ENCODE peak calls at places on chromosomes 16 and 17, in five cellular contexts. One of them, this sample, is unnamed.

GRCh38 chr17:37648555-37648954 is 5.3 kb upstream of the DDX52 start:
- DNase-seq in SJSA1: no peak
- DNase-seq in uterus: no peak
- DNase-seq in psoas muscle: no peak
- DNase-seq in body of pancreas: no peak
- DNase-seq in this sample: no peak

GRCh38 chr17:78805301-78805700 is 23.2 kb upstream of the CYTH1 start:
- DNase-seq in SJSA1: no peak
- DNase-seq in uterus: no peak
- DNase-seq in psoas muscle: no peak
- DNase-seq in body of pancreas: no peak
- DNase-seq in this sample: no peak

GRCh38 chr17:34318474-34318873 is 761 bp upstream of the CCL8 start:
- DNase-seq in SJSA1: no peak
- DNase-seq in uterus: no peak
- DNase-seq in psoas muscle: no peak
- DNase-seq in body of pancreas: no peak
- DNase-seq in this sample: no peak

GRCh38 chr16:80716564-80717139 is 87.7 kb downstream of the CDYL2 start:
- DNase-seq in SJSA1: no peak
- DNase-seq in uterus: no peak
- DNase-seq in psoas muscle: no peak
- DNase-seq in body of pancreas: no peak
- DNase-seq in this sample: no peak

GRCh38 chr17:9676742-9677387 is 31.5 kb downstream of the USP43 start:
- DNase-seq in SJSA1: peak; percentile 53
- DNase-seq in uterus: no peak
- DNase-seq in psoas muscle: no peak
- DNase-seq in body of pancreas: no peak
- DNase-seq in this sample: no peak

GRCh38 chr16:14168146-14168545 is 97.0 kb downstream of the MRTFB start:
- DNase-seq in SJSA1: no peak
- DNase-seq in uterus: no peak
- DNase-seq in psoas muscle: no peak
- DNase-seq in body of pancreas: no peak
- DNase-seq in this sample: no peak

GRCh38 chr17:7220593-7221280 is 999 bp downstream of the ACADVL start:
- DNase-seq in SJSA1: peak; percentile 59
- DNase-seq in uterus: no peak
- DNase-seq in psoas muscle: peak; percentile 65
- DNase-seq in body of pancreas: peak; percentile 78
- DNase-seq in this sample: peak; percentile 63

GRCh38 chr17:17063546-17064122 is 21.4 kb downstream of the MPRIP start:
- DNase-seq in SJSA1: peak; percentile 82
- DNase-seq in uterus: no peak
- DNase-seq in psoas muscle: peak; percentile 86
- DNase-seq in body of pancreas: peak; percentile 49
- DNase-seq in this sample: peak; percentile 80

GRCh38 chr17:60134396-60135159 is 15.2 kb upstream of the CA4 start:
- DNase-seq in SJSA1: no peak
- DNase-seq in uterus: no peak
- DNase-seq in psoas muscle: no peak
- DNase-seq in body of pancreas: peak; percentile 8
- DNase-seq in this sample: peak; percentile 59

GRCh38 chr17:77741109-77741508 is 217.4 kb upstream of the TNRC6C start:
- DNase-seq in SJSA1: no peak
- DNase-seq in uterus: no peak
- DNase-seq in psoas muscle: no peak
- DNase-seq in body of pancreas: no peak
- DNase-seq in this sample: no peak

GRCh38 chr16:46822270-46822669 is 8.7 kb downstream of the C16orf87 start:
- DNase-seq in SJSA1: no peak
- DNase-seq in uterus: no peak
- DNase-seq in psoas muscle: no peak
- DNase-seq in body of pancreas: no peak
- DNase-seq in this sample: no peak

GRCh38 chr17:31489295-31490018 is 98.0 kb downstream of the RAB11FIP4 start:
- DNase-seq in SJSA1: no peak
- DNase-seq in uterus: no peak
- DNase-seq in psoas muscle: no peak
- DNase-seq in body of pancreas: peak; percentile 94
- DNase-seq in this sample: no peak

GRCh38 chr16:8868272-8869211 is at the start of gene CARHSP1:
- DNase-seq in SJSA1: peak; percentile 88
- DNase-seq in uterus: peak; percentile 82
- DNase-seq in psoas muscle: peak; percentile 85
- DNase-seq in body of pancreas: peak; percentile 88
- DNase-seq in this sample: peak; percentile 92

GRCh38 chr17:79223471-79223870 is 148.8 kb downstream of the ENGASE start:
- DNase-seq in SJSA1: no peak
- DNase-seq in uterus: no peak
- DNase-seq in psoas muscle: no peak
- DNase-seq in body of pancreas: no peak
- DNase-seq in this sample: no peak

GRCh38 chr16:51408357-51408756 is 257.3 kb upstream of the SALL1 start:
- DNase-seq in SJSA1: no peak
- DNase-seq in uterus: no peak
- DNase-seq in psoas muscle: no peak
- DNase-seq in body of pancreas: peak; percentile 38
- DNase-seq in this sample: no peak

GRCh38 chr17:2068589-2069051 is 13.7 kb downstream of the HIC1 start:
- DNase-seq in SJSA1: peak; percentile 95
- DNase-seq in uterus: peak; percentile 52
- DNase-seq in psoas muscle: peak; percentile 33
- DNase-seq in body of pancreas: no peak
- DNase-seq in this sample: no peak

GRCh38 chr16:51085271-51085670 is 65.8 kb downstream of the SALL1 start:
- DNase-seq in SJSA1: no peak
- DNase-seq in uterus: no peak
- DNase-seq in psoas muscle: no peak
- DNase-seq in body of pancreas: no peak
- DNase-seq in this sample: no peak

GRCh38 chr16:22692916-22693646 is 120.9 kb upstream of the HS3ST2 start:
- DNase-seq in SJSA1: no peak
- DNase-seq in uterus: no peak
- DNase-seq in psoas muscle: peak; percentile 30
- DNase-seq in body of pancreas: no peak
- DNase-seq in this sample: no peak

GRCh38 chr17:32493581-32494513 is 7.1 kb downstream of the CDK5R1 start:
- DNase-seq in SJSA1: no peak
- DNase-seq in uterus: no peak
- DNase-seq in psoas muscle: no peak
- DNase-seq in body of pancreas: no peak
- DNase-seq in this sample: no peak

GRCh38 chr17:67390646-67391480 is 13.8 kb downstream of the PITPNC1 start:
- DNase-seq in SJSA1: peak; percentile 86
- DNase-seq in uterus: peak; percentile 37
- DNase-seq in psoas muscle: no peak
- DNase-seq in body of pancreas: peak; percentile 83
- DNase-seq in this sample: no peak

GRCh38 chr17:61878984-61879612 is 15.8 kb upstream of the BRIP1 start:
- DNase-seq in SJSA1: no peak
- DNase-seq in uterus: no peak
- DNase-seq in psoas muscle: no peak
- DNase-seq in body of pancreas: no peak
- DNase-seq in this sample: no peak

GRCh38 chr17:33595783-33596182 is 302.7 kb upstream of the ASIC2 start:
- DNase-seq in SJSA1: no peak
- DNase-seq in uterus: no peak
- DNase-seq in psoas muscle: no peak
- DNase-seq in body of pancreas: no peak
- DNase-seq in this sample: no peak

GRCh38 chr17:9339958-9340357 is 235.7 kb downstream of the STX8 start:
- DNase-seq in SJSA1: no peak
- DNase-seq in uterus: no peak
- DNase-seq in psoas muscle: no peak
- DNase-seq in body of pancreas: peak; percentile 88
- DNase-seq in this sample: no peak

DNA sequence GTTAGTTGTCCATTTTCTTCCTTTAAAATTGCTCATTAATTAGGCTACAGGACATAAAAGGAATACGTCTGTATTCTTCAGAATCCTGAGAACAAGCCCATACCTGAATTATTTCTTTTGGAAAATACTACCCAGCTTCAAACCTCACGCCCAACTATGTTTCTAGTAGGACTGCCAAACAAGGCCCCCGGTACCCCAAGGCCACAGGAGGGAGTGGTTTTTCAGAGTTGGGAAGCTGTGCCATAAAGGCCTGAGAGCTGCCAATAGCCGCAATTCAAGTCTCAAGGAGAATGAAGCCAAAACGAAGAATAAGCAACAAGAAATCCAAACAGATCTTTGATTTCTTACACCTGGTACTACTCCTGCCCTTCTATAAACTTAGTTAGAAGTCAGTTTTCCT is 48.3 kb downstream of the UBE2G1 start:
- DNase-seq in SJSA1: no peak
- DNase-seq in uterus: no peak
- DNase-seq in psoas muscle: no peak
- DNase-seq in body of pancreas: peak; percentile 66
- DNase-seq in this sample: no peak
- H3K4me1 ChIP-seq in SJSA1: peaks cover 4% of the 10 kb centered on the region
- H3K4me1 ChIP-seq in uterus: no peaks in the 10 kb centered on the region
- H3K4me1 ChIP-seq in psoas muscle: peaks cover 79% of the 10 kb centered on the region
- H3K4me1 ChIP-seq in body of pancreas: peaks cover 45% of the 10 kb centered on the region
- H3K4me1 ChIP-seq in this sample: peaks cover 45% of the 10 kb centered on the region

GRCh38 chr17:49946208-49946607 is 22.8 kb upstream of the DLX4 start:
- DNase-seq in SJSA1: no peak
- DNase-seq in uterus: no peak
- DNase-seq in psoas muscle: no peak
- DNase-seq in body of pancreas: no peak
- DNase-seq in this sample: no peak
- H3K4me1 ChIP-seq in SJSA1: peaks cover 6% of the 10 kb centered on the region
- H3K4me1 ChIP-seq in uterus: no peaks in the 10 kb centered on the region
- H3K4me1 ChIP-seq in psoas muscle: no peaks in the 10 kb centered on the region
- H3K4me1 ChIP-seq in body of pancreas: no peaks in the 10 kb centered on the region
- H3K4me1 ChIP-seq in this sample: no peaks in the 10 kb centered on the region

GRCh38 chr17:28816540-28816939 is 26.1 kb downstream of the FAM222B start:
- DNase-seq in SJSA1: no peak
- DNase-seq in uterus: no peak
- DNase-seq in psoas muscle: no peak
- DNase-seq in body of pancreas: no peak
- DNase-seq in this sample: no peak

GRCh38 chr17:28811594-28812135 is 30.9 kb downstream of the FAM222B start:
- DNase-seq in SJSA1: no peak
- DNase-seq in uterus: no peak
- DNase-seq in psoas muscle: no peak
- DNase-seq in body of pancreas: no peak
- DNase-seq in this sample: no peak

GRCh38 chr17:28812136-28812979 is 30.2 kb downstream of the FAM222B start:
- DNase-seq in SJSA1: peak; percentile 97
- DNase-seq in uterus: peak; percentile 96
- DNase-seq in psoas muscle: peak; percentile 98
- DNase-seq in body of pancreas: peak; percentile 98
- DNase-seq in this sample: peak; percentile 99

GRCh38 chr17:28810437-28810836 is 32.2 kb downstream of the FAM222B start:
- DNase-seq in SJSA1: no peak
- DNase-seq in uterus: no peak
- DNase-seq in psoas muscle: no peak
- DNase-seq in body of pancreas: no peak
- DNase-seq in this sample: no peak

DNA sequence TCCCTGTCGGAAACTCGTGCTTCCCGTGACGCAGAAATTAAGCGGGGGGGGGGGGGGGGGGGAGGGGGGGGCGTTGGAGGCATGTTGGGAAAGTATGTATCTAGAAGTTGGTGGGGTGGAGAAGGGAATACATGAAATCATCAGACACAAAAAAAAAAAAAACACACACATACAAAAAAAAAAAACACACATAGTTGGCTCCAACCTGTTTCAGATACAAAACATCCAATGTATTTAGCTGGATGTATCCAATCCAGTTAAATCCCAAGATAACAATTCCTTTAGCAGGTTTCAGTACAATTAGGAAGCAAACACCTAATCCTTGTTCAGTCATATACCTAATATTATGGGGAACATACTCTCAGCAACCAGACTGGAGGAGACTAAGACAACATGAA is 29.6 kb downstream of the FAM222B start:
- DNase-seq in SJSA1: no peak
- DNase-seq in uterus: no peak
- DNase-seq in psoas muscle: no peak
- DNase-seq in body of pancreas: no peak
- DNase-seq in this sample: no peak
- H3K4me1 ChIP-seq in SJSA1: peaks cover 23% of the 10 kb centered on the region
- H3K4me1 ChIP-seq in uterus: no peaks in the 10 kb centered on the region
- H3K4me1 ChIP-seq in psoas muscle: peaks cover 35% of the 10 kb centered on the region
- H3K4me1 ChIP-seq in body of pancreas: peaks cover 21% of the 10 kb centered on the region
- H3K4me1 ChIP-seq in this sample: peaks cover 18% of the 10 kb centered on the region

GRCh38 chr17:41781404-41782110 is 5.0 kb downstream of the JUP start:
- DNase-seq in SJSA1: no peak
- DNase-seq in uterus: no peak
- DNase-seq in psoas muscle: no peak
- DNase-seq in body of pancreas: no peak
- DNase-seq in this sample: peak; percentile 50
- H3K4me1 ChIP-seq in SJSA1: peaks cover 34% of the 10 kb centered on the region
- H3K4me1 ChIP-seq in uterus: no peaks in the 10 kb centered on the region
- H3K4me1 ChIP-seq in psoas muscle: peaks cover 78% of the 10 kb centered on the region
- H3K4me1 ChIP-seq in body of pancreas: peaks cover 72% of the 10 kb centered on the region
- H3K4me1 ChIP-seq in this sample: peaks cover 70% of the 10 kb centered on the region

GRCh38 chr17:73576556-73576955 is 67.7 kb downstream of the SDK2 start:
- DNase-seq in SJSA1: no peak
- DNase-seq in uterus: no peak
- DNase-seq in psoas muscle: no peak
- DNase-seq in body of pancreas: no peak
- DNase-seq in this sample: no peak
- H3K4me1 ChIP-seq in SJSA1: no peaks in the 10 kb centered on the region
- H3K4me1 ChIP-seq in uterus: no peaks in the 10 kb centered on the region
- H3K4me1 ChIP-seq in psoas muscle: no peaks in the 10 kb centered on the region
- H3K4me1 ChIP-seq in body of pancreas: no peaks in the 10 kb centered on the region
- H3K4me1 ChIP-seq in this sample: no peaks in the 10 kb centered on the region

DNA sequence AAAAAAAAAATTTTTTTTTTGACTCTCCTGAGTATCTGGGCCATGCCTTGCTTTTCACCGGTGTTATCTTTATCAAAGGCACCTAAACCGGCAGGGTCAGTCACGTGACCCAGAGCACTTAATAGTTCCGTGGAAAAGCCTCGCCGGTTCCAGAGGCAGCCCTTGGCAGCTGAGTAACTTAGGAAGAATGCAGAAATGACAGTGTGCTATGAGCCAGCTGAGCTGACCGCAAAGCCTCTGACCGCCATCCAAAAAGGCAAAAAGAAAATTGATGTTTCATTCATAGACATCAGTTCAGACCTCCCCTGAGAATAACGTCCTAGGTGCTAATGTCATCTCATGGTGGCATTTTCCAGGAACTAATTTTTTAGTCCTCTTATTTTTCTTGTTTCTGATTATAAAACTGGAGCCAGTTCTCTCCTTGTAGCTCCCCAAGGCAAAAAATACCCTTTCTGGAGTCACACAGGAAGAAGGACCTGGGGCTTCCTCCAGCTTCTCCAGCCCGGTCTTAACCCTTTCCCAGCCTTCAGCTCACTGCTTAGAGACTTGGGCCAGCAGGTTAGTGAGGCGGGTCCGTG is 122.6 kb downstream of the SOCS1 start:
- DNase-seq in SJSA1: peak; percentile 94
- DNase-seq in uterus: peak; percentile 81
- DNase-seq in psoas muscle: peak; percentile 76
- DNase-seq in body of pancreas: peak; percentile 89
- DNase-seq in this sample: peak; percentile 73
- H3K4me1 ChIP-seq in SJSA1: peaks cover 64% of the 10 kb centered on the region
- H3K4me1 ChIP-seq in uterus: no peaks in the 10 kb centered on the region
- H3K4me1 ChIP-seq in psoas muscle: peaks cover 53% of the 10 kb centered on the region
- H3K4me1 ChIP-seq in body of pancreas: peaks cover 33% of the 10 kb centered on the region
- H3K4me1 ChIP-seq in this sample: peaks cover 67% of the 10 kb centered on the region

This sample was measured in heart left ventricle.